ENCODE peak calls at places on chromosomes 2 and 18, in six cellular contexts. K is mammary epithelial cell; M is aorta; D is Caki2; V is C1 segment of cervical spinal cord; J is stimulated activated CD8-positive, alpha-beta memory T cell treated with anti-CD3 and anti-CD28 coated beads, Interleukin-7, amount 100 ng/mL, for 1 hour. F is an unnamed sample.

GRCh38 chr2:55587-56448 is 9.5 kb upstream of the FAM110C start:
- DNase-seq in D (no peak), V (no peak), J (no peak), M (no peak), K (peak), F (no peak)

GRCh38 chr2:126662623-126663022 is 6.7 kb downstream of the GYPC start:
- DNase-seq in J (no peak), K (no peak), D (no peak), M (peak), V (no peak), F (no peak)

GRCh38 chr18:75638223-75638596 is 210.7 kb upstream of the SMIM21 start:
- DNase-seq in J (no peak), V (no peak), K (peak), M (no peak), D (no peak), F (no peak)

GRCh38 chr18:33201509-33201926 is 239.0 kb downstream of the CCDC178 start:
- DNase-seq in D (peak), J (no peak), V (no peak), K (peak), M (no peak), F (no peak)

GRCh38 chr2:74321737-74322136 is 21.5 kb downstream of the SLC4A5 start:
- DNase-seq in J (no peak), K (no peak), V (no peak), M (no peak), D (no peak), F (no peak)

GRCh38 chr18:50816767-50817166 is 3.0 kb downstream of the MRO start:
- DNase-seq in V (no peak), D (peak), M (no peak), J (no peak), K (no peak), F (no peak)

GRCh38 chr2:190947139-190947538 is 66.5 kb downstream of the GLS start:
- DNase-seq in K (no peak), J (no peak), M (no peak), V (no peak), D (peak), F (no peak)

GRCh38 chr2:189466656-189467055 is 25.4 kb downstream of the WDR75 start:
- DNase-seq in D (peak), K (no peak), V (no peak), J (no peak), M (no peak), F (no peak)

GRCh38 chr2:213187833-213188532 is 36.6 kb upstream of the IKZF2 start:
- DNase-seq in M (no peak), V (no peak), K (peak), J (no peak), D (peak), F (no peak)

GRCh38 chr2:101173707-101174295 is 22.6 kb upstream of the TBC1D8 start:
- DNase-seq in K (no peak), M (no peak), J (no peak), V (no peak), D (no peak), F (no peak)

GRCh38 chr2:165009466-165009865 is 54.1 kb upstream of the SLC38A11 start:
- DNase-seq in V (no peak), J (no peak), D (no peak), M (no peak), K (peak), F (no peak)

GRCh38 chr2:85644909-85645308 is 23.1 kb downstream of the SFTPB start:
- DNase-seq in D (no peak), M (no peak), K (no peak), J (no peak), V (no peak), F (no peak)

GRCh38 chr18:76765649-76766048 is 56.7 kb upstream of the ZNF236 start:
- DNase-seq in D (no peak), M (no peak), V (no peak), J (no peak), K (peak), F (no peak)

GRCh38 chr2:171523339-171523931 is 1.2 kb downstream of the CYBRD1 start:
- DNase-seq in V (peak), K (peak), D (no peak), J (no peak), M (peak), F (peak)

GRCh38 chr2:215369191-215369760 is 57.4 kb downstream of the ATIC start:
- DNase-seq in V (no peak), J (no peak), M (no peak), K (no peak), D (peak), F (no peak)

GRCh38 chr2:74399785-74400184 is 19.7 kb upstream of the DCTN1 start:
- DNase-seq in V (no peak), D (no peak), M (no peak), J (no peak), K (peak), F (no peak)

GRCh38 chr2:85748039-85748438 is 5.8 kb upstream of the ATOH8 start:
- DNase-seq in V (no peak), J (no peak), M (no peak), D (no peak), K (no peak), F (no peak)

GRCh38 chr2:109102588-109103233 is 26.3 kb upstream of the SH3RF3 start:
- DNase-seq in V (no peak), K (no peak), D (no peak), J (no peak), M (peak), F (no peak)

GRCh38 chr2:189129971-189130370 is 49.6 kb downstream of the COL5A2 start:
- DNase-seq in K (peak), D (no peak), V (no peak), J (no peak), M (no peak), F (no peak)

GRCh38 chr2:192201116-192201515 is 6.4 kb upstream of the TMEFF2 start:
- DNase-seq in J (no peak), M (no peak), D (no peak), K (no peak), V (no peak), F (no peak)